ENCODE peak calls at places on chromosomes 11 and 22, in four cellular contexts. Q, E, H and P are unnamed samples.

GRCh38 chr11:112229746-112230433 is 3.7 kb downstream of the PTS start:
- DNase-seq in Q (no peak), E (no peak), H (no peak), P (no peak)

GRCh38 chr11:10456519-10456918 is 1.5 kb downstream of the AMPD3 start:
- DNase-seq in Q (no peak), E (peak; percentile 49), H (no peak), P (no peak)

GRCh38 chr11:91305402-91305801 is 919.2 kb upstream of the FAT3 start:
- DNase-seq in Q (no peak), E (no peak), H (no peak), P (no peak)

GRCh38 chr11:43172477-43172876 is 139.3 kb upstream of the API5 start:
- DNase-seq in Q (no peak), E (no peak), H (no peak), P (no peak)

GRCh38 chr11:33040862-33041453 is 1.6 kb downstream of the TCP11L1 start:
- DNase-seq in Q (no peak), E (no peak), H (no peak), P (no peak)

GRCh38 chr22:32823024-32823730 is 21.7 kb downstream of the TIMP3 start:
- DNase-seq in Q (peak; percentile 70), E (peak; percentile 43), H (no peak), P (peak; percentile 62)

GRCh38 chr11:1050581-1051355 is 14.2 kb upstream of the MUC6 start:
- DNase-seq in Q (peak; percentile 88), E (peak; percentile 81), H (peak; percentile 57), P (peak; percentile 53)

GRCh38 chr22:29344137-29344536 is 28.6 kb upstream of the RASL10A start:
- DNase-seq in Q (no peak), E (no peak), H (no peak), P (peak; percentile 12)

GRCh38 chr22:23237841-23238240 is 57.5 kb downstream of the BCR start:
- DNase-seq in Q (no peak), E (peak; percentile 54), H (no peak), P (no peak)

GRCh38 chr11:92605667-92606066 is 363.8 kb upstream of the MTNR1B start:
- DNase-seq in Q (no peak), E (no peak), H (no peak), P (no peak)

DNA sequence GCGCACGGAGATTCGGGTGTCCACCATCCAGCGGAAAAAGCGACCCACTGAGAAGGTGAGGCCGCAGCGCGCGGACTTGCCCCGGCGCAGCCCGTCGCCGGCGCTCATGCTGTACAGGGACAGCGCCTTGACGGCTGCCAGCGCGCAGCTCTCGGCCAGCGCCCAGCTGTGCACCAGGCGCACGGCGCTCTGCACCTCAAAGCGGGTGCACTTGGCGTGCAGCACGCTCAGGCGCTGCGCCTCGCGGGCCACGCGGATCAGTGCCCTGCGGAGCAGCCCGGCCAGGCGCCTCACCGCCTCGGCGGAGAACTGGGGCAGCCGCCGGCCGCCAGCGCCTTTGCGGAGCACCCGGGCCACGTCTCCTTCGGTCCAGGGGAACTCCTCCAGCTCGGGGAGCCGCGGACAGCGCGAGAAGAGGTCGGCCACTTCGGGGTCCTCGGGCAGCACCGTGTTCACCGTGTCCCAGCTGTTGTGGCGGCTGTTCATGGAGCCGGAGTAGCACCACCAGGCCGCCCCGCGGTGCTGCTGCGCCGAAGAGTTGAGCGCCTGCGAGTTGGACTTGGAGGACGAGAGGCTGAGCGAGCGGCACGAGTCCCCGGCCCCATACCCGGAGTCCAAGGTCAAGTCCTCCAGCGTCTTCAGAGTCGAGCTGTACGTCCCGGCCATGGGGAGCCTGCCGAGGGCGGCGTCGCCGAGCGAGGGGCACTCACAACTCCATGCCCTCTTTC is 728 bp downstream of the ABTB2 start:
- DNase-seq in Q (peak; percentile 81), E (no peak), H (peak; percentile 52), P (no peak)
- H3K27me3 ChIP-seq in Q (peaks cover 18% of the 10 kb centered on the region), E (peaks cover 17% of the 10 kb centered on the region), H (peaks cover 40% of the 10 kb centered on the region), P (no peaks in the 10 kb centered on the region)

GRCh38 chr11:7973011-7973410 is 7.8 kb upstream of the NLRP10 start:
- DNase-seq in Q (no peak), E (no peak), H (no peak), P (no peak)
- TF ChIP-seq JUN in Q (no peak), E (no peak), H (no peak), P (no peak)

GRCh38 chr11:124071622-124071948 is 30.5 kb upstream of the OR10G7 start:
- DNase-seq in Q (no peak), E (no peak), H (no peak), P (no peak)
- H3K27me3 ChIP-seq in Q (no peaks in the 10 kb centered on the region), E (peaks cover 9% of the 10 kb centered on the region), H (peaks cover 28% of the 10 kb centered on the region), P (peaks cover 10% of the 10 kb centered on the region)

DNA sequence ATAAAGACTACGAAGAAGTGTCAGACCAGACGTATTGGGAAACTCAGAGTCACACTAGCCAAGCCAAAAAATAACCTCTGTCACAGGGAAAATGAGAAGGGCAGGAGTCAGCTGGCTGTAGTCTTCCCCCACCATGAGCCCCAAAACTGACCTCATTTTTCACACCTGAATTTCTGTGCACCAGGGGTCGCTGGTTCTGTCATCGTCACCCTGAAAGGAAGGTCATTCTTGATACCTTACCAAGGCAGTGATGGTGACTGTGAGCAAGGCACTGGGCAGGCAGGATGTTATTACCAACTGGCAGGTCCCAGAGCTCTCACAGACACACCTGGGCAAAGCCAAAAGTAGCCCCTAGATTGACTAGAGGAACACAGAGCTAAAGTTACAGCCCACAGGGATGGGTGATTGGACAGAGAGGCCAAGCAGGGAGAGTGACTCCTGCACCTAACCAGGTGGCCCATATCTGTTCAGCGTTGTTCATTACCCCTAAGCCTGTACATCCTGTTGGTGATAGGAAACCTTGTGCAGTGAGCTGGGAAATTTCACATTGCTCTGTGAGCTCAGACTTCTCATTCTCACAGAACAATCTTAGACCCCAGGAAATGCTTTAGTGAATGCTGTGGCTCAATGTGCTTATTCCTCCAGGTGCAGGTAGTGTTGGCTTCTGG is 32.3 kb upstream of the OR56A1 start:
- DNase-seq in Q (no peak), E (peak; percentile 7), H (no peak), P (no peak)
- TF ChIP-seq JUN in Q (no peak), E (no peak), H (no peak), P (no peak)

DNA sequence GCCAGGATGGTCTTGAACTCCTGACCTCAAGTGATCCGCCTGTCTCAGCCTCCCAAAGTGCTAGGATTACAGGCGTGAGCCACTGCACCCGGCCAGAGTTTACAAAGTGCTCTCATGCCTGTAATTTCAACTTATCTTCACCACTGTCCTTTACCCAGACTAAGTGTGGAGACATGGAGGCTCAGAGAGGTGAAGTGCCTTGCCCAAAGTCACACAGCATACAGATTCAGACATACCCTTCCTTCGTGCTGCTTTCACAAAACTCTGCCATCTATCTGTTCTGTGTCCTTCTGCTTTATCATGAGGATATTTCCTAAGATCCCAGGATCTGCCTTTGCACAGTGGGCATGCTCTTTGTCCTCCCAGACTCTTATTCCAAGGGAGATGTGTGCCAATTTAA is 143.6 kb upstream of the SYT13 start:
- DNase-seq in Q (no peak), E (no peak), H (no peak), P (no peak)
- H3K27me3 ChIP-seq in Q (no peaks in the 10 kb centered on the region), E (peaks cover 13% of the 10 kb centered on the region), H (peaks cover 8% of the 10 kb centered on the region), P (peaks cover 27% of the 10 kb centered on the region)

GRCh38 chr11:44880953-44881352 is 69.7 kb downstream of the TP53I11 start:
- DNase-seq in Q (no peak), E (no peak), H (no peak), P (no peak)

GRCh38 chr11:44884056-44884455 is 66.6 kb downstream of the TP53I11 start:
- DNase-seq in Q (no peak), E (no peak), H (no peak), P (no peak)

GRCh38 chr11:44885919-44886318 is 64.8 kb downstream of the TP53I11 start:
- DNase-seq in Q (no peak), E (no peak), H (no peak), P (no peak)

GRCh38 chr11:44885065-44885777 is 65.5 kb downstream of the TP53I11 start:
- DNase-seq in Q (no peak), E (no peak), H (no peak), P (no peak)

GRCh38 chr11:44883277-44883676 is 67.4 kb downstream of the TP53I11 start:
- DNase-seq in Q (no peak), E (no peak), H (no peak), P (no peak)
- TF ChIP-seq JUN in Q (no peak), E (no peak), H (no peak), P (no peak)

GRCh38 chr11:110086892-110087309 is 6.3 kb upstream of the ZC3H12C start:
- DNase-seq in Q (no peak), E (no peak), H (peak; percentile 30), P (no peak)
- H3K27me3 ChIP-seq in Q (no peaks in the 10 kb centered on the region), E (no peaks in the 10 kb centered on the region), H (peaks cover 2% of the 10 kb centered on the region), P (peaks cover 20% of the 10 kb centered on the region)

DNA sequence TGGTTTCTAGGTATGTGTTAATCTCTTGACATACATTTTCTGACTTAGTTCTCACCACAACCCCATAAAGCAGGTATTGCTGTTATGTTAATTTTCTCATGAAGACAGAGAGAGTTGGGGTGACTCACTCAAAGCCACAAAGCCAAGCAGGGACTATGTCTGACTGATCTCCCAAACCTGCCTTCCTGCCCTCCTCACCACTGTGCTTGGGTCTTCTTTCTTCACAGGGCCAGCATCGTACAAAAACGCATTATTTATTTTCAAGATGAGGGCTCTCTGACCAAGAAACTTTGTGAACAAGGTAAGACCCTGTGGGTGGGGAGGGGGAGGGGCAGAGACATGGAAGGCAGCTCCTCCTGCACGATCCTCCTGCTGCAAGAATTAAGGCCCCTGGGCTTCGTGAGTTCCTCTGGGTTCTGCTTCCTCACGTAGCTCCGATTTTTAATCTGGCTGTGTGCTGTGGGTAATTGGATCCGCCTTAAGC is 112.6 kb downstream of the SPON1 start:
- DNase-seq in Q (no peak), E (no peak), H (no peak), P (no peak)
- TF ChIP-seq JUN in Q (no peak), E (no peak), H (no peak), P (no peak)

GRCh38 chr22:44743804-44744211 is 8.6 kb upstream of the ARHGAP8 start:
- DNase-seq in Q (no peak), E (no peak), H (no peak), P (no peak)
- H3K27me3 ChIP-seq in Q (peaks cover 5% of the 10 kb centered on the region), E (no peaks in the 10 kb centered on the region), H (peaks cover 11% of the 10 kb centered on the region), P (no peaks in the 10 kb centered on the region)

DNA sequence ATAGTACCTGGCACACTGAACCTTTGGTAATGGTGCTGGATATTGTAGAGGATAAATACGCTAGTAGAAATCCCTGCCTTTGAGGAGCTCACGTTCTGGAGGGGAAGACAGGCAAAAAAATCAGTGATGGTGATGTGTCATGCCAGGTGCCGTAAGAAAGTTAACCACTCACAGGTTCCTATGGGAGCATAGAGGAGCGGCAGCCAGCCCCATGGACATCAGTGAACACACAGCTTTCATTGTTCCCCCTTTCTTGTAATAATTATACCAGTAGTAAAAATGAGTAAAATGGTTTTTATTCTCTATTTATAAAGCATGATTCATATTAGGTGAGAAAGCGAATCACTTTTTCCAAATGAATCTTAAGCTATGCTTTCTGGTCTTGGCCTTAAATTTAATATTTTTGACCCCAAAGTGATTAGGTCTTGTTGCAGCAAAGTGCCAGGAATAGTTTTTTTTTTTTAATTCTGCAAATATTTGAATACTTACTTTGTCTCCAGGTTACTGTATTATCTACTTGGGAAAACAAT is 57.9 kb downstream of the UVRAG start:
- DNase-seq in Q (no peak), E (no peak), H (no peak), P (no peak)
- TF ChIP-seq JUN in Q (no peak), E (no peak), H (no peak), P (no peak)